ENCODE peak calls at places on chromosomes 1 and 21, in ten cellular contexts. One of them, this sample, is unnamed.

GRCh38 chr1:177517556-177517955 is 346.8 kb downstream of the BRINP2 start:
- DNase-seq in tibial artery: no peak
- DNase-seq in stomach: no peak
- DNase-seq in neural crest cell: no peak
- DNase-seq in GM13976: no peak
- DNase-seq in BE2C: no peak
- DNase-seq in MCF 10A: peak; percentile 56
- DNase-seq in fibroblast of villous mesenchyme: peak; percentile 4
- DNase-seq in thoracic aorta: no peak
- DNase-seq in hepatocyte: peak; percentile 7
- DNase-seq in this sample: no peak

GRCh38 chr1:116164056-116164889 is 53.1 kb downstream of the MAB21L3 start:
- DNase-seq in tibial artery: peak; percentile 83
- DNase-seq in stomach: no peak
- DNase-seq in neural crest cell: no peak
- DNase-seq in GM13976: no peak
- DNase-seq in BE2C: no peak
- DNase-seq in MCF 10A: no peak
- DNase-seq in fibroblast of villous mesenchyme: peak; percentile 1
- DNase-seq in thoracic aorta: no peak
- DNase-seq in hepatocyte: no peak
- DNase-seq in this sample: no peak

GRCh38 chr1:244322791-244323521 is 128.8 kb downstream of the ADSS2 start:
- DNase-seq in tibial artery: peak; percentile 71
- DNase-seq in stomach: peak; percentile 49
- DNase-seq in neural crest cell: no peak
- DNase-seq in GM13976: no peak
- DNase-seq in BE2C: no peak
- DNase-seq in MCF 10A: peak; percentile 99
- DNase-seq in fibroblast of villous mesenchyme: peak; percentile 96
- DNase-seq in thoracic aorta: peak; percentile 66
- DNase-seq in hepatocyte: peak; percentile 80
- DNase-seq in this sample: no peak

GRCh38 chr1:58981392-58981791 is 197.5 kb upstream of the JUN start:
- DNase-seq in tibial artery: no peak
- DNase-seq in stomach: no peak
- DNase-seq in neural crest cell: no peak
- DNase-seq in GM13976: no peak
- DNase-seq in BE2C: no peak
- DNase-seq in MCF 10A: no peak
- DNase-seq in fibroblast of villous mesenchyme: no peak
- DNase-seq in thoracic aorta: no peak
- DNase-seq in hepatocyte: no peak
- DNase-seq in this sample: no peak

GRCh38 chr1:233614743-233615521 is 1.0 kb downstream of the KCNK1 start:
- DNase-seq in tibial artery: no peak
- DNase-seq in stomach: peak; percentile 37
- DNase-seq in neural crest cell: no peak
- DNase-seq in GM13976: peak; percentile 45
- DNase-seq in BE2C: no peak
- DNase-seq in MCF 10A: peak; percentile 54
- DNase-seq in fibroblast of villous mesenchyme: no peak
- DNase-seq in thoracic aorta: no peak
- DNase-seq in hepatocyte: peak; percentile 39
- DNase-seq in this sample: peak; percentile 50

GRCh38 chr21:33362044-33362555 is 37.3 kb downstream of the IFNAR1 start:
- DNase-seq in tibial artery: no peak
- DNase-seq in stomach: peak; percentile 50
- DNase-seq in neural crest cell: no peak
- DNase-seq in GM13976: no peak
- DNase-seq in BE2C: no peak
- DNase-seq in MCF 10A: no peak
- DNase-seq in fibroblast of villous mesenchyme: no peak
- DNase-seq in thoracic aorta: no peak
- DNase-seq in hepatocyte: peak; percentile 28
- DNase-seq in this sample: no peak

GRCh38 chr21:42652527-42653491 is 612 bp upstream of the PDE9A start:
- DNase-seq in tibial artery: peak; percentile 79
- DNase-seq in stomach: peak; percentile 75
- DNase-seq in neural crest cell: peak; percentile 67
- DNase-seq in GM13976: no peak
- DNase-seq in BE2C: peak; percentile 72
- DNase-seq in MCF 10A: no peak
- DNase-seq in fibroblast of villous mesenchyme: peak; percentile 76
- DNase-seq in thoracic aorta: no peak
- DNase-seq in hepatocyte: peak; percentile 83
- DNase-seq in this sample: peak; percentile 45

GRCh38 chr1:40856116-40856515 is 6.0 kb downstream of the CITED4 start:
- DNase-seq in tibial artery: no peak
- DNase-seq in stomach: no peak
- DNase-seq in neural crest cell: no peak
- DNase-seq in GM13976: no peak
- DNase-seq in BE2C: no peak
- DNase-seq in MCF 10A: no peak
- DNase-seq in fibroblast of villous mesenchyme: no peak
- DNase-seq in thoracic aorta: no peak
- DNase-seq in hepatocyte: no peak
- DNase-seq in this sample: no peak

GRCh38 chr1:232110281-232111090 is 483.9 kb downstream of the DISC1 start:
- DNase-seq in tibial artery: no peak
- DNase-seq in stomach: no peak
- DNase-seq in neural crest cell: peak; percentile 3
- DNase-seq in GM13976: no peak
- DNase-seq in BE2C: no peak
- DNase-seq in MCF 10A: no peak
- DNase-seq in fibroblast of villous mesenchyme: peak; percentile 93
- DNase-seq in thoracic aorta: no peak
- DNase-seq in hepatocyte: peak; percentile 16
- DNase-seq in this sample: no peak

GRCh38 chr1:159990005-159990404 is 36.0 kb upstream of the SLAMF9 start:
- DNase-seq in tibial artery: no peak
- DNase-seq in stomach: no peak
- DNase-seq in neural crest cell: no peak
- DNase-seq in GM13976: no peak
- DNase-seq in BE2C: no peak
- DNase-seq in MCF 10A: no peak
- DNase-seq in fibroblast of villous mesenchyme: no peak
- DNase-seq in thoracic aorta: no peak
- DNase-seq in hepatocyte: no peak
- DNase-seq in this sample: no peak

GRCh38 chr1:226428348-226429050 is 20.6 kb upstream of the PARP1 start:
- DNase-seq in tibial artery: no peak
- DNase-seq in stomach: no peak
- DNase-seq in neural crest cell: no peak
- DNase-seq in GM13976: no peak
- DNase-seq in BE2C: no peak
- DNase-seq in MCF 10A: no peak
- DNase-seq in fibroblast of villous mesenchyme: no peak
- DNase-seq in thoracic aorta: no peak
- DNase-seq in hepatocyte: no peak
- DNase-seq in this sample: no peak

GRCh38 chr1:79255421-79255820 is 248.9 kb upstream of the ADGRL4 start:
- DNase-seq in tibial artery: no peak
- DNase-seq in stomach: no peak
- DNase-seq in neural crest cell: no peak
- DNase-seq in GM13976: no peak
- DNase-seq in BE2C: no peak
- DNase-seq in MCF 10A: no peak
- DNase-seq in fibroblast of villous mesenchyme: no peak
- DNase-seq in thoracic aorta: no peak
- DNase-seq in hepatocyte: no peak
- DNase-seq in this sample: no peak

DNA sequence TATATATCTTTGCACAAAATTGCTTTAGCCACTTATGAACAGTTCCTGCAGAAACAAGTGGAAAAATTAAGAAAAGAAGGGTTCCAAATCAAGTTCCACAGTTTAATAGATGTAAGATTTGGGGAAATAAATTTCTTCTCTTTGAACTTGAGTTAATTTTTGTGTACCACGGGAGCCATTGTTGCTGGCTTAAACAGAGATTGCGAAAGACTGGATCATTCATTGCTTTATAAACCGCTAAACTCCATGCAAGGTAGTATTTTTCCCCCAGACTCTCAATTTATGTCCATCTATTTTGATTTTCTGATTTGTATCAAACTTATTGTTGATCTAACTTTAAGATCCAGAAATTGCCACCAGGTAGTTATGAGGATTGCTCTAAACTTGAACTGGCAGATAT is 246.1 kb upstream of the ADGRL4 start:
- DNase-seq in tibial artery: no peak
- DNase-seq in stomach: no peak
- DNase-seq in neural crest cell: no peak
- DNase-seq in GM13976: no peak
- DNase-seq in BE2C: no peak
- DNase-seq in MCF 10A: no peak
- DNase-seq in fibroblast of villous mesenchyme: no peak
- DNase-seq in thoracic aorta: no peak
- DNase-seq in hepatocyte: no peak
- DNase-seq in this sample: no peak
- TF ChIP-seq CTCF in tibial artery: no peak
- TF ChIP-seq CTCF in stomach: no peak
- TF ChIP-seq CTCF in neural crest cell: no peak
- TF ChIP-seq CTCF in GM13976: no peak
- TF ChIP-seq CTCF in BE2C: no peak
- TF ChIP-seq CTCF in MCF 10A: no peak
- TF ChIP-seq CTCF in fibroblast of villous mesenchyme: no peak
- TF ChIP-seq CTCF in thoracic aorta: no peak
- TF ChIP-seq CTCF in hepatocyte: no peak
- TF ChIP-seq CTCF in this sample: no peak

GRCh38 chr1:97192872-97193572 is 471.4 kb downstream of the PTBP2 start:
- DNase-seq in tibial artery: no peak
- DNase-seq in stomach: peak; percentile 55
- DNase-seq in neural crest cell: no peak
- DNase-seq in GM13976: no peak
- DNase-seq in BE2C: no peak
- DNase-seq in MCF 10A: peak; percentile 92
- DNase-seq in fibroblast of villous mesenchyme: peak; percentile 84
- DNase-seq in thoracic aorta: no peak
- DNase-seq in hepatocyte: peak; percentile 79
- DNase-seq in this sample: no peak
- TF ChIP-seq CTCF in tibial artery: no peak
- TF ChIP-seq CTCF in stomach: no peak
- TF ChIP-seq CTCF in neural crest cell: no peak
- TF ChIP-seq CTCF in GM13976: no peak
- TF ChIP-seq CTCF in BE2C: no peak
- TF ChIP-seq CTCF in MCF 10A: no peak
- TF ChIP-seq CTCF in fibroblast of villous mesenchyme: no peak
- TF ChIP-seq CTCF in thoracic aorta: no peak
- TF ChIP-seq CTCF in hepatocyte: peak; percentile 22
- TF ChIP-seq CTCF in this sample: no peak

DNA sequence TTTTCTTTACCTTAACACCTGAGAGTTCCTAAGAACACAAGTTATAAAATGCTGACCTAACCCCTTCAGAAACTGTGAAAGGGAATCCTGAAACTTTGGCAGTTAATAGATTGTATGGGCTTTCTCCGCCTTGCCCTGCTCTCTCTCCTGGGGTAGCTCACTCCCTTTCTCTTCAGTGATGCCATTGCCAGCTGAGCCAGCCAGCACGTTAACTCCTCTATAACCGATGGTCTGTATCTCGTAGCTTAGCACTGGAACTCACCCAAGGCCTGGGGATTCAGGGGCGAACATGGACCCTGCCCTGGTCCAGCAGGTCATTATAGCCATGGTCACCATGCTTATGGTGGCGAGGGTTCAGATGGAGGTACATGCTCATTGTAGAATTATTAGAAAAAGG is 40.7 kb downstream of the TRAPPC10 start:
- DNase-seq in tibial artery: peak; percentile 41
- DNase-seq in stomach: no peak
- DNase-seq in neural crest cell: no peak
- DNase-seq in GM13976: no peak
- DNase-seq in BE2C: no peak
- DNase-seq in MCF 10A: no peak
- DNase-seq in fibroblast of villous mesenchyme: no peak
- DNase-seq in thoracic aorta: no peak
- DNase-seq in hepatocyte: no peak
- DNase-seq in this sample: no peak
- TF ChIP-seq CTCF in tibial artery: no peak
- TF ChIP-seq CTCF in stomach: no peak
- TF ChIP-seq CTCF in neural crest cell: no peak
- TF ChIP-seq CTCF in GM13976: no peak
- TF ChIP-seq CTCF in BE2C: no peak
- TF ChIP-seq CTCF in MCF 10A: no peak
- TF ChIP-seq CTCF in fibroblast of villous mesenchyme: no peak
- TF ChIP-seq CTCF in thoracic aorta: no peak
- TF ChIP-seq CTCF in hepatocyte: no peak
- TF ChIP-seq CTCF in this sample: no peak

GRCh38 chr1:92784639-92785500 is at the start of gene EVI5:
- DNase-seq in tibial artery: peak; percentile 96
- DNase-seq in stomach: peak; percentile 96
- DNase-seq in neural crest cell: peak; percentile 87
- DNase-seq in GM13976: peak; percentile 95
- DNase-seq in BE2C: peak; percentile 92
- DNase-seq in MCF 10A: peak; percentile 96
- DNase-seq in fibroblast of villous mesenchyme: peak; percentile 98
- DNase-seq in thoracic aorta: peak; percentile 86
- DNase-seq in hepatocyte: peak; percentile 98
- DNase-seq in this sample: peak; percentile 95
- TF ChIP-seq CTCF in tibial artery: no peak
- TF ChIP-seq CTCF in stomach: no peak
- TF ChIP-seq CTCF in neural crest cell: no peak
- TF ChIP-seq CTCF in GM13976: no peak
- TF ChIP-seq CTCF in BE2C: no peak
- TF ChIP-seq CTCF in MCF 10A: no peak
- TF ChIP-seq CTCF in fibroblast of villous mesenchyme: no peak
- TF ChIP-seq CTCF in thoracic aorta: no peak
- TF ChIP-seq CTCF in hepatocyte: no peak
- TF ChIP-seq CTCF in this sample: no peak

DNA sequence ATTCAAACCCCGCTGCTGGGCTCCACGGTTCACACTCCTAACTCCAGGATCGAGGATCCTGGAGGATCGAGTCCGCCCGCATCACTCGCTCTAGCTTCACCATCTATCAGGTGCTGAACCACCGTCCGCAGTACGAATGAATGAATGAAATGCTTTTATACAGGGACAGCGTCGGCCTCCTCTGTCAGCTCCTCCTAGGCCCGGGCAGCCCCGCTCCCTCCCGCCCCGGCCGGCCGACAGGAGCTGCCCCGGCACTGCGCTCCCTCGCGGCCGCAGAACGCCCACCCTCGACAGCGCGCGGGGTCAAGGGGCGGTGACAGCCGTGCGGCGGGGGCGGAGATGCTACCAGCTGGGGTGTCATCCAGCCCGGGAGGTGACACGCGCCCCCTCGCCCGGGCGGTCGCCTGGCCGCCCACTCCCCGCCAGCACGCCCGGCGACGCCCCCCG is 520 bp downstream of the ZBTB17 start:
- DNase-seq in tibial artery: no peak
- DNase-seq in stomach: peak; percentile 31
- DNase-seq in neural crest cell: peak; percentile 68
- DNase-seq in GM13976: peak; percentile 84
- DNase-seq in BE2C: peak; percentile 65
- DNase-seq in MCF 10A: peak; percentile 35
- DNase-seq in fibroblast of villous mesenchyme: peak; percentile 56
- DNase-seq in thoracic aorta: peak; percentile 23
- DNase-seq in hepatocyte: peak; percentile 83
- DNase-seq in this sample: peak; percentile 81
- TF ChIP-seq CTCF in tibial artery: no peak
- TF ChIP-seq CTCF in stomach: no peak
- TF ChIP-seq CTCF in neural crest cell: peak; percentile 33
- TF ChIP-seq CTCF in GM13976: peak; percentile 35
- TF ChIP-seq CTCF in BE2C: no peak
- TF ChIP-seq CTCF in MCF 10A: no peak
- TF ChIP-seq CTCF in fibroblast of villous mesenchyme: no peak
- TF ChIP-seq CTCF in thoracic aorta: no peak
- TF ChIP-seq CTCF in hepatocyte: peak; percentile 11
- TF ChIP-seq CTCF in this sample: peak; percentile 42

GRCh38 chr1:18599704-18600103 is 30.9 kb upstream of the PAX7 start:
- DNase-seq in tibial artery: no peak
- DNase-seq in stomach: no peak
- DNase-seq in neural crest cell: no peak
- DNase-seq in GM13976: no peak
- DNase-seq in BE2C: no peak
- DNase-seq in MCF 10A: no peak
- DNase-seq in fibroblast of villous mesenchyme: no peak
- DNase-seq in thoracic aorta: no peak
- DNase-seq in hepatocyte: no peak
- DNase-seq in this sample: no peak
- TF ChIP-seq CTCF in tibial artery: no peak
- TF ChIP-seq CTCF in stomach: no peak
- TF ChIP-seq CTCF in neural crest cell: peak; percentile 43
- TF ChIP-seq CTCF in GM13976: no peak
- TF ChIP-seq CTCF in BE2C: peak; percentile 16
- TF ChIP-seq CTCF in MCF 10A: peak; percentile 24
- TF ChIP-seq CTCF in fibroblast of villous mesenchyme: no peak
- TF ChIP-seq CTCF in thoracic aorta: no peak
- TF ChIP-seq CTCF in hepatocyte: no peak
- TF ChIP-seq CTCF in this sample: no peak

This sample was measured in GM13977.